ENCODE peak calls at places on chromosomes 16 and 17, in five cellular contexts. One of them, this sample, is unnamed.

GRCh38 chr17:81859906-81860755 is at the start of gene P4HB:
- DNase-seq in caudate nucleus: no peak
- DNase-seq in mucosa of gallbladder: no peak
- DNase-seq in GM23338: no peak
- DNase-seq in NCI-H1092 treated with DMSO at 0.1 percent for 48 hours: no peak
- DNase-seq in this sample: no peak

GRCh38 chr17:37702605-37703004 is 42.3 kb downstream of the HNF1B start:
- DNase-seq in NCI-H1092 treated with DMSO at 0.1 percent for 48 hours: no peak
- DNase-seq in caudate nucleus: no peak
- DNase-seq in GM23338: no peak
- DNase-seq in mucosa of gallbladder: no peak
- DNase-seq in this sample: no peak

GRCh38 chr16:58638148-58639036 is 8.8 kb upstream of the CNOT1 start:
- DNase-seq in mucosa of gallbladder: no peak
- DNase-seq in NCI-H1092 treated with DMSO at 0.1 percent for 48 hours: no peak
- DNase-seq in caudate nucleus: no peak
- DNase-seq in GM23338: peak; percentile 63
- DNase-seq in this sample: no peak

GRCh38 chr16:19871721-19872120 is 12.9 kb downstream of the GPRC5B start:
- DNase-seq in GM23338: no peak
- DNase-seq in caudate nucleus: no peak
- DNase-seq in mucosa of gallbladder: no peak
- DNase-seq in NCI-H1092 treated with DMSO at 0.1 percent for 48 hours: no peak
- DNase-seq in this sample: no peak

GRCh38 chr17:41308251-41308917 is 725 bp downstream of the KRTAP16-1 start:
- DNase-seq in caudate nucleus: peak; percentile 10
- DNase-seq in NCI-H1092 treated with DMSO at 0.1 percent for 48 hours: peak; percentile 45
- DNase-seq in mucosa of gallbladder: peak; percentile 21
- DNase-seq in GM23338: no peak
- DNase-seq in this sample: peak; percentile 87

GRCh38 chr17:65514082-65514481 is 47.4 kb downstream of the AXIN2 start:
- DNase-seq in mucosa of gallbladder: no peak
- DNase-seq in caudate nucleus: no peak
- DNase-seq in GM23338: no peak
- DNase-seq in NCI-H1092 treated with DMSO at 0.1 percent for 48 hours: no peak
- DNase-seq in this sample: peak; percentile 56

GRCh38 chr17:2125013-2125535 is 70.2 kb downstream of the HIC1 start:
- DNase-seq in mucosa of gallbladder: no peak
- DNase-seq in GM23338: no peak
- DNase-seq in NCI-H1092 treated with DMSO at 0.1 percent for 48 hours: no peak
- DNase-seq in caudate nucleus: no peak
- DNase-seq in this sample: no peak

GRCh38 chr16:63323055-63323454 is 1286.8 kb upstream of the CDH8 start:
- DNase-seq in caudate nucleus: no peak
- DNase-seq in mucosa of gallbladder: no peak
- DNase-seq in GM23338: no peak
- DNase-seq in NCI-H1092 treated with DMSO at 0.1 percent for 48 hours: no peak
- DNase-seq in this sample: no peak